ENCODE peak calls at places on chromosomes 3 and 15, in five cellular contexts. F is H7; Y is CD8-positive, alpha-beta T cell; S is CD8-positive, alpha-beta memory T cell; H is HepG2. C is an unnamed sample. For H3K27me3, the result is how much of the 10 kb centered on the place peaks cover.

GRCh38 chr3:169350228-169350627 is 313.3 kb downstream of the MECOM start:
- DNase-seq in Y (no peak), F (no peak), S (no peak), H (no peak), C (no peak)

GRCh38 chr3:59751606-59752005 is 701.8 kb upstream of the CFAP20DC start:
- DNase-seq in H (no peak), S (no peak), F (no peak), Y (no peak), C (no peak)

GRCh38 chr15:29126208-29126536 is 143.4 kb downstream of the NSMCE3 start:
- DNase-seq in F (no peak), S (no peak), H (no peak), Y (no peak), C (no peak)

GRCh38 chr3:192830279-192831110 is 87.2 kb downstream of the MB21D2 start:
- DNase-seq in S (no peak), H (no peak), Y (no peak), F (no peak), C (no peak)

GRCh38 chr15:71934446-71934845 is 124.1 kb downstream of the NR2E3 start:
- DNase-seq in H (no peak), S (no peak), Y (no peak), F (no peak), C (no peak)

GRCh38 chr15:65059369-65059750 is 8.4 kb downstream of the RASL12 start:
- DNase-seq in H (no peak), S (no peak), Y (no peak), F (no peak), C (no peak)

GRCh38 chr3:71724584-71725278 is 471 bp downstream of the EIF4E3 start:
- DNase-seq in F (no peak), H (no peak), S (no peak), Y (no peak), C (no peak)

GRCh38 chr3:101325393-101326134 is 5.2 kb upstream of the IMPG2 start:
- DNase-seq in F (no peak), S (no peak), H (no peak), Y (no peak), C (no peak)

GRCh38 chr3:52039426-52039825 is 16.9 kb downstream of the DUSP7 start:
- DNase-seq in Y (no peak), S (no peak), F (no peak), H (peak), C (no peak)

GRCh38 chr15:50519740-50520425 is 26.6 kb downstream of the USP50 start:
- DNase-seq in F (no peak), S (no peak), H (no peak), Y (no peak), C (no peak)

GRCh38 chr3:71423151-71423906 is 160.2 kb downstream of the FOXP1 start:
- DNase-seq in H (no peak), Y (no peak), S (no peak), F (peak), C (no peak)

GRCh38 chr15:65421360-65422215 is 1.2 kb downstream of the IGDCC4 start:
- DNase-seq in F (peak), S (no peak), H (no peak), Y (no peak), C (peak)

GRCh38 chr3:115245899-115246298 is 98.8 kb upstream of the ZBTB20 start:
- DNase-seq in F (no peak), Y (no peak), H (no peak), S (no peak), C (no peak)

GRCh38 chr15:81091889-81092558 is 42.0 kb upstream of the CFAP161 start:
- DNase-seq in S (no peak), Y (no peak), F (no peak), H (peak), C (no peak)

GRCh38 chr3:19149388-19149787 is 1.1 kb downstream of the KCNH8 start:
- DNase-seq in F (peak), H (no peak), S (no peak), Y (no peak), C (no peak)

GRCh38 chr15:59330649-59331048 is 42.0 kb downstream of the MYO1E start:
- DNase-seq in Y (no peak), S (no peak), H (peak), F (no peak), C (no peak)
- H3K27me3 ChIP-seq in Y (under half), S (under half), H (under half), F (under half), C (under half)

GRCh38 chr15:43794269-43795037 is 2.3 kb downstream of the SERF2 start:
- DNase-seq in Y (no peak), F (no peak), S (no peak), H (no peak), C (no peak)
- H3K4me3 ChIP-seq in Y (no peak), F (no peak), S (no peak), H (no peak), C (no peak)

GRCh38 chr15:32030795-32031194 is 480 bp downstream of the CHRNA7 start:
- DNase-seq in Y (no peak), S (no peak), H (no peak), F (no peak), C (no peak)
- H3K27me3 ChIP-seq in Y (under half), S (under half), H (under half), F (under half), C (under half)

GRCh38 chr15:73369073-73369694 is 426 bp upstream of the HCN4 start:
- DNase-seq in H (no peak), Y (no peak), S (no peak), F (peak), C (no peak)

GRCh38 chr15:73370151-73370550 is 1.4 kb upstream of the HCN4 start:
- DNase-seq in S (no peak), F (peak), Y (no peak), H (no peak), C (no peak)

GRCh38 chr15:73368301-73369072 is at the start of gene HCN4:
- DNase-seq in Y (no peak), F (peak), H (no peak), S (no peak), C (no peak)

GRCh38 chr15:73366766-73367623 is 1.8 kb downstream of the HCN4 start:
- DNase-seq in S (no peak), F (peak), Y (no peak), H (no peak), C (no peak)

DNA sequence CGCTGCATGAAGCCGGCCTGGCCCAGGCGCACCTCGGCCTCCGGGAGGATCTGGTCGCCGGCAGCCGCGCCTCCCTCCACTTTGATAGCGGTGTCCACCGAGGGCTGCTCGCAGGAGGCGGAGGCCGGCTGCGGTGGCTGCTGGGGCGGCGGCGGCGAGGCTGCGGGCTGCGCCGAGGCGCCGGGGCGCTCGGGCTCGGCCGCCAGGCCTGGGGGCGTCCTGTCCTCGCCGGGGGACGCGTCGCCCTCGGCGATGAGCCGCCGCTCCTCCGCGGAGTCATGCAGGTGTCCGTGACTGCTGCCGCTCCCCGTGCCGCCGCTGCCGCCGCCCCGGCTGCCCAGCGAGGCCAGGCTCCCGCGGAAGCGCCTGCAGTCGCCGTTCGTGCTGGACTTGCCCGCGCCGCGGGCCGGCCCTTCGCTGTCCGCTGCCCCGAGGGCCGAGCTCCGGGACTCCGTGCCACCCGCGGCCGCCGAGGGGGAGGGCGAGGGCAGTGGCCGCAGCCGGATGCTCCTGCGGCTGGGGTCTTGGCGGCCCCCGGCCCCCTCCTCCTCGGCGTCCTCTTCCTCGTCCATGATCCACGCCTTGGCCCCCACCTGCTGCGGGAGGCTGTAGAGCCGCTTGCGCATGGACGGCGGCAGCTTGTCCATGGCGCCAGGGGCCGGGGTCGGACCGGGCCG is 996 bp downstream of the HCN4 start:
- DNase-seq in Y (no peak), F (peak), S (no peak), H (no peak), C (no peak)
- H3K4me3 ChIP-seq in Y (no peak), F (peak), S (no peak), H (no peak), C (peak)

GRCh38 chr3:184380627-184381260 is 890 bp downstream of the CHRD start:
- DNase-seq in F (no peak), S (no peak), H (no peak), Y (no peak), C (no peak)

GRCh38 chr3:184381261-184382224 is 1.7 kb downstream of the CHRD start:
- DNase-seq in Y (no peak), H (no peak), F (peak), S (no peak), C (no peak)

GRCh38 chr3:184384342-184384741 is 4.5 kb downstream of the CHRD start:
- DNase-seq in F (peak), S (no peak), H (no peak), Y (no peak), C (no peak)

GRCh38 chr3:184383033-184383740 is 3.3 kb downstream of the CHRD start:
- DNase-seq in H (no peak), F (peak), S (no peak), Y (no peak), C (no peak)

GRCh38 chr3:184382326-184383032 is 2.6 kb downstream of the CHRD start:
- DNase-seq in S (no peak), Y (no peak), F (peak), H (no peak), C (no peak)
- H3K27me3 ChIP-seq in S (under half), Y (under half), F (under half), H (under half), C (under half)

DNA sequence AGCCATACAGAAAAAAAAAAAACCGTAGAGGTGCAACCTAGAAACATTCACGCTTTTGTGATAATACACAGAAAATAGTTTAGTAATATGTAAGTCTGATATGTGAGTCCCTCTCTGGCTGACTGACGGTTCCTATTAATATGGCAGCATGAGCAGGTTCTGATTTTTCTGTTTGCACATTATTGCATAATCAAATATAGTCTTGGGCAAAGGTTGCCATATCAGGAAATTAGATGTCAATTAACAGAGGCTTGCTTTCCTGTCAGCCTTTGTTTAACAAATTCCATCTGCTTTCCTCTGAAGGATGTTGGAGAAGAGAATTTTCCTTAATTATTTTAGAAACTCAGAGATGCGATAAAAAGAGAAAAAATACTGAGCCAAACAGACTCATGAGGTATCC is 14.8 kb downstream of the GABRB3 start:
- DNase-seq in Y (no peak), F (no peak), S (no peak), H (no peak), C (no peak)
- H3K4me3 ChIP-seq in Y (no peak), F (no peak), S (no peak), H (no peak), C (no peak)

DNA sequence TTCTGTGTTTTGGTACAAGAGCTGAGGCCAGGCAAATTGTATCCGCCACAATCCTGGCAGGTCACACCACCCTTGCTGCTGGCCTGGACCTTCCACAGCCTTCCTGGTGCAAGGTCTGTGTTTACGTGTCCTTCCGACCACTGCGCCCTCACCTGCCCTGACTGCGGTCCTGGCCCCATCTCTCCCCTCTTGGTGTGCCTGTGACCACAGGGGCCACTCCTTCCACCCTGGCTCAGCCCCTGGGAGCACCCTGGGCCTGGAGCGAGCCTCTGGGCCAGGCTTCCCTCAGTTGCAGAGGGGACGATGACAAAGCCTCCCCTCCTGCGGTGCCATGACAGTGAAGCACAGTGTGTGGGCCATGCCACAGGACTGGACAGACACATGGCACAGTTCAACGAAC is 104.5 kb downstream of the PLXNA1 start:
- DNase-seq in S (no peak), H (no peak), Y (no peak), F (no peak), C (no peak)
- H3K27me3 ChIP-seq in S (under half), H (under half), Y (under half), F (under half), C (under half)

DNA sequence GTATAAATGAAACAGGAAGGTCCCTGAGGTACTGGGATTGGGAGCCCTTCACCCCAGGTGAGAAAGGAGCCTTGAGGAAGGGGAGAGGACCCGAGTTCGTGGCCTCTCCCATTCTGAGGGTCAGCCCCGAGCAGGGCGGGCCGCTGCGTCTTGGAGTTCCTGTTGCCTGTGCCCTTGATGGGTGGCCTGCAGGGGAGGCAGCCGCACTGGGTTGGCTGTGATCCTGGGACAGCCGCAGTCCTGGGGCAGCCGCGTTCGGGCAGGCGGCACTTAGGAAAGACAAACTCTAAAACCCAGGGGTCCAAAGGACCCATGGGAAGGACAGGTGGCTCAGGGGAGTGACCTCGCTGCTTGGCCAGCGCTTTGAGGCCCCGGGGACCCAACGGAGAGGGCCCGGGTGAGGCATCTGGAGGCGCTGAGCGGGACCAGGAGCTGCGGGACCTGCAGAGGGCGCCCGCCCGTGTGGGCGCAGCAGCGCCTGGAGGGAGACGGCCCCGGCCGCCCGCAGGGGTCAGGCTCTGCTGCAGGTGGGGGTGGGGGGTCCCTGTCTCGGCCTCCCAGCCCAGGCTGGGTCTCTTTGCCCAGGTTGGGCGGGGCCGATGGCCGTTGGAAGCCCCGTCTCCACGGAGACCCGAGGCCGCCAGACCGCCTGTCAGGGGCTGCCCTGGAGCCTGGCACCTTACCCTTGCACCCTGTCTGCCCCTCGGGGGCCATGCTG is 65.1 kb downstream of the HMCES start:
- DNase-seq in Y (no peak), S (no peak), F (peak), H (no peak), C (peak)
- H3K4me3 ChIP-seq in Y (peak), S (no peak), F (peak), H (peak), C (peak)

DNA sequence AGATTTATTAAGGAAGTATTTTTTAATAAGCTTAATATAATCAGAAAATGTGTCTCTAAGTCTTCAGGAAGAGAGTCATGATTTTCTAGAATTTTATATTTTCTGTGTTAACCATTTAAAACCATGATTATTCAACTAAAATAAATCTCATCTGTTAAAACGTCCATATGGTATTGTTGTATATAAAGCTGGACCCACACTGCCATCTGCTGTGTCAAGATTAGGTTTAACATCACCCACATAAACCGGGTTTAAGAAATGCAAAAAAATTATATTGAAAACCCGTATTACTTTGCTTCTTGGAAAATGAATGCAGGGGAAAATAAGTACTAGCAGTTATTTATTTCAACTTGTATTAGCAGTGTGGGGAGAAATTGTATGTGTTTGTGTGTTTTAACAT is 9.5 kb upstream of the CCDC66 start:
- DNase-seq in H (no peak), Y (no peak), F (no peak), S (no peak), C (no peak)
- H3K27me3 ChIP-seq in H (under half), Y (under half), F (under half), S (under half), C (under half)

C was measured in iPS DF 6.9.